ENCODE peak calls at places on chromosome 12, in ten cellular contexts. V is transverse colon; R is PC-3; N is upper lobe of right lung; A is AG04450; H is HL-60; Q is tibial nerve; U is CD8-positive, alpha-beta T cell; E is cardiac muscle cell; O is right cardiac atrium. B is an unnamed sample.

GRCh38 chr12:83172441-83172840 is 485.7 kb downstream of the TMTC2 start:
- DNase-seq in O (no peak), N (no peak), V (no peak), R (no peak), U (no peak), H (no peak), A (no peak), E (peak), Q (no peak), B (no peak)

GRCh38 chr12:93318720-93319522 is 58.8 kb upstream of the NUDT4 start:
- DNase-seq in N (no peak), O (no peak), Q (no peak), V (no peak), E (no peak), H (no peak), A (no peak), R (no peak), U (no peak), B (no peak)

GRCh38 chr12:98182791-98183190 is 332.6 kb upstream of the TMPO start:
- DNase-seq in H (no peak), U (no peak), N (no peak), V (no peak), A (no peak), E (no peak), O (no peak), Q (no peak), R (no peak), B (no peak)

GRCh38 chr12:15172423-15172822 is 48.8 kb downstream of the RERG start:
- DNase-seq in O (no peak), V (no peak), A (no peak), U (no peak), R (no peak), H (no peak), N (no peak), E (no peak), Q (no peak), B (no peak)

GRCh38 chr12:8018666-8019581 is 13.6 kb upstream of the FOXJ2 start:
- DNase-seq in O (no peak), E (peak), R (no peak), H (no peak), Q (no peak), V (no peak), A (no peak), U (peak), N (no peak), B (no peak)

GRCh38 chr12:25082628-25083027 is 112.3 kb downstream of the DNAI7 start:
- DNase-seq in V (no peak), A (no peak), R (no peak), U (no peak), H (no peak), E (no peak), Q (no peak), O (no peak), N (no peak), B (no peak)

GRCh38 chr12:49558526-49558925 is 9.4 kb downstream of the MCRS1 start:
- DNase-seq in N (no peak), Q (no peak), A (no peak), R (no peak), U (no peak), E (no peak), V (no peak), O (no peak), H (no peak), B (no peak)

GRCh38 chr12:56326533-56326932 is 7.3 kb downstream of the PAN2 start:
- DNase-seq in N (peak), A (no peak), U (no peak), V (no peak), E (no peak), R (peak), O (no peak), H (no peak), Q (no peak), B (no peak)

GRCh38 chr12:121264951-121265350 is 31.6 kb downstream of the CAMKK2 start:
- DNase-seq in U (no peak), Q (no peak), N (no peak), R (no peak), E (no peak), O (no peak), A (no peak), V (no peak), H (no peak), B (no peak)

GRCh38 chr12:106133136-106134087 is 5.3 kb downstream of the NUAK1 start:
- DNase-seq in R (peak), V (no peak), N (no peak), A (no peak), O (no peak), H (no peak), Q (no peak), U (no peak), E (no peak), B (peak)

GRCh38 chr12:26953447-26953846 is 15.2 kb downstream of the FGFR1OP2 start:
- DNase-seq in H (no peak), A (no peak), O (peak), V (no peak), R (no peak), Q (no peak), N (no peak), E (no peak), U (no peak), B (no peak)

GRCh38 chr12:112408621-112409020 is 784 bp downstream of the RPL6 start:
- DNase-seq in E (no peak), H (no peak), N (no peak), U (no peak), V (no peak), R (no peak), A (no peak), O (no peak), Q (no peak), B (no peak)

GRCh38 chr12:4939418-4940023 is 29.8 kb downstream of the KCNA1 start:
- DNase-seq in O (no peak), R (no peak), E (no peak), A (no peak), H (no peak), Q (no peak), V (no peak), N (no peak), U (no peak), B (no peak)

GRCh38 chr12:31736472-31736871 is 7.7 kb upstream of the AMN1 start:
- DNase-seq in A (no peak), E (peak), V (no peak), H (no peak), O (no peak), R (peak), U (no peak), N (no peak), Q (no peak), B (peak)

GRCh38 chr12:130601327-130601726 is 114.8 kb downstream of the RIMBP2 start:
- DNase-seq in A (no peak), V (no peak), Q (no peak), U (no peak), R (no peak), E (no peak), O (no peak), N (no peak), H (no peak), B (no peak)

GRCh38 chr12:5796171-5797091 is 148.6 kb downstream of the ANO2 start:
- DNase-seq in E (peak), Q (no peak), N (peak), O (peak), H (no peak), R (peak), U (no peak), A (no peak), V (peak), B (no peak)

GRCh38 chr12:90253674-90254181 is 545.1 kb upstream of the ATP2B1 start:
- DNase-seq in E (peak), R (peak), U (peak), N (peak), H (peak), O (peak), Q (peak), V (peak), A (peak), B (peak)

GRCh38 chr12:131673519-131674265 is 37.2 kb upstream of the SFSWAP start:
- DNase-seq in O (no peak), V (no peak), Q (no peak), R (peak), E (peak), N (peak), U (no peak), A (no peak), H (no peak), B (no peak)

GRCh38 chr12:91852646-91853045 is 293.0 kb downstream of the BTG1 start:
- DNase-seq in U (no peak), O (no peak), E (peak), H (no peak), V (no peak), R (peak), N (no peak), A (no peak), Q (no peak), B (no peak)

GRCh38 chr12:101051151-101051550 is 158.9 kb downstream of the SLC5A8 start:
- DNase-seq in H (no peak), O (no peak), U (no peak), A (no peak), N (no peak), V (no peak), R (no peak), Q (no peak), E (peak), B (no peak)

GRCh38 chr12:59115526-59115925 is 195.2 kb upstream of the LRIG3 start:
- DNase-seq in A (no peak), N (no peak), Q (no peak), V (no peak), O (no peak), H (no peak), U (no peak), E (no peak), R (no peak), B (no peak)

GRCh38 chr12:117087808-117088207 is 11.4 kb downstream of the TESC start:
- DNase-seq in R (no peak), O (no peak), E (no peak), Q (no peak), V (no peak), U (no peak), H (no peak), N (no peak), A (no peak), B (no peak)

GRCh38 chr12:97751704-97752103 is 289.1 kb downstream of the RMST start:
- DNase-seq in Q (no peak), O (no peak), V (no peak), U (no peak), H (no peak), E (no peak), N (no peak), R (peak), A (no peak), B (no peak)

GRCh38 chr12:52249511-52250047 is 16.5 kb downstream of the KRT7 start:
- DNase-seq in O (no peak), A (no peak), H (no peak), Q (no peak), U (no peak), R (no peak), V (no peak), N (no peak), E (no peak), B (no peak)

GRCh38 chr12:62434504-62435336 is 31.9 kb upstream of the MON2 start:
- DNase-seq in H (no peak), U (no peak), E (no peak), N (no peak), V (peak), Q (no peak), O (no peak), R (peak), A (no peak), B (no peak)

GRCh38 chr12:113467154-113467513 is 4.5 kb downstream of the LHX5 start:
- DNase-seq in Q (no peak), U (no peak), N (no peak), A (no peak), E (no peak), R (no peak), H (no peak), V (no peak), O (no peak), B (no peak)

DNA sequence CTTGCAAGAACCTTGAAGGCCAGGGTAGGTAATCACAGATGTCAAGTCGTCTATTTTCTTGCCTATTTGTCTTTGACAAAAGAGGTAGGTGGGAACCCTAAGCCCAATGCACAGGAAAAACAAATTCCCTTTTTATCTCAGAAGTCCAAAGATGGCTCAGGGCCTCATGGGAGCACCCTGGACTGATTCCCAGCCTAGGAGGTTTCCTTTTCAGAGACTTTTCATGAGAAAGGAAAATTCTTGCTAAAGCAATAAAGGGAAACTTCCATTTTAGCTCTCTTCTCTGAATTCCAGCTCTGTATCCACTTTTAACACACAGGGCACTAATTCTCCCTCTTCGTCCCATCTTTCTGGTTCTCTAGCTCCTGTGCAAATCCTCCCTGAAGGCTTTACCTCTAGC is 1.2 kb downstream of the ZNF641 start:
- DNase-seq in N (no peak), O (peak), H (no peak), U (no peak), R (no peak), V (no peak), Q (no peak), A (no peak), E (peak), B (no peak)
- H3K4me3 ChIP-seq in N (peak), O (peak), H (no peak), U (peak), R (peak), V (no peak), Q (peak), A (no peak), E (peak), B (no peak)

DNA sequence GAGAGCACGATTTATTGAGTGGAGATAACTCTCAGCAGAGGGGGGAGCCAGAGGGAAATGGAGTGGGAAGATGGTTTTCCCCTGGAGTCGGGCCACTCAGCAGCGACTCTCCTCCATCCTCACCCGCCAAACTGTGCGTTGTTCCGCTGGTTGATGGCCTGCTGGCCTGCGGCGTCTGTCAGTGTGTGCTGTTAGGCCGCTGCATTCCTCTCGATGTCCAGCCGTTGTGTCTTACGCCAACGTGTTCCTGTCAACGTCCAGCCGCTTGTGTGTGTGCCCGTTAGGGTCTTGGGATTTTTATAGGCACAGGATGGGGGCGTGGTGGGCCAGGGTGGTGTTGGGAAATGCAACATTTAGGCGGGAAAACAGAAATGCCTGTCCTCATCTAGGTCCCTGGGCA is 69.2 kb downstream of the PTPRQ start:
- DNase-seq in R (no peak), A (no peak), H (no peak), N (no peak), Q (no peak), V (no peak), O (no peak), E (no peak), U (no peak), B (no peak)
- H3K4me3 ChIP-seq in R (no peak), A (no peak), H (no peak), N (no peak), Q (no peak), V (no peak), O (no peak), E (no peak), U (no peak), B (no peak)

GRCh38 chr12:1776139-1776975 is 44.0 kb upstream of the LRTM2 start:
- DNase-seq in O (no peak), V (no peak), A (no peak), E (peak), N (no peak), U (no peak), Q (no peak), H (no peak), R (peak), B (no peak)
- H3K4me3 ChIP-seq in O (no peak), V (no peak), A (no peak), E (no peak), N (no peak), U (no peak), Q (no peak), H (no peak), R (peak), B (no peak)

DNA sequence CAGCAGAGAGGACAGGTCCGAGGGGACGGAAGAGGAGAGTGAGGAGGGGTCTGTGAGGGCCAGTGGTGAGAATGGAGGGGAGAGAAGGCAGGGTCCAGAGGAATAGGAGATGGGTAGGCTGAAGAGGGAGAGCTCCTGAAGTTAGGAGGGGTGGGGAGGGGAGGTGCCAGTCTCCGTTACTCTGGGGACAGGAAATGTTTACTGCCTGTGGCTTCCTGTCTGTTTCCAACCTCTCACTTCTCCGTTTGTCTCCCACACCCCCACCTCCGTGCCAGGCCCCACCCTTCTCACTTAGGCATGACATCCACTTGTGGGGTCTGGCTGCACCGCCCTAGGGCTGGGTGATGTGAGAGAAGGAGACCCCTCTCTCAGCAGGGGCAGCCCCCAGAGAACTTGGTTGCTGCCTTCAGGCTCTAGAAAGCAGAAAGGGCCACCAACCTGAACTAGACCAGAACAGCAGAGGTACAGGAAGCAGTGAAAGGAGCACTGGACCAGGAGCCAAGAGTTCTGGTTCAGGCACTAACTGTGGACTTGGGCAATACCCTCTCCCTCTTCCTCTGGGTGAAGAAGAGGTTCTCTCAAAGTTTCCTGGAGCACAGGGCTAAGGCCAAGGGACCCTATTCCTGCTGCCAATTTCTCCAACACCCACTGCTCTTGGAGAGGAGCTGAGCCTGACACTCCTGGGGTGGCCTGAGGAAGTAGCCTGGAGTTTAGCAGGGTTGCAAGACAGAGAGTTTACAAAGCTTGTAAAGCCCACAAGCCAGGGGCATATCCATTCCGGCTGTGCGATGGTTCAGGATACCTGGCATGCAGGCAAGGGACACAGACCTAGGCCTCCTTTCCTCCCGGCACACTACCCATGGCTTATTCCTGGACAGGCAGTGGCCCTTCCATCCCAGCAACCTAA is 5.5 kb downstream of the ITGA5 start:
- DNase-seq in H (no peak), R (no peak), Q (no peak), N (peak), A (no peak), U (peak), O (peak), V (peak), E (peak), B (no peak)
- H3K4me3 ChIP-seq in H (peak), R (no peak), Q (no peak), N (peak), A (peak), U (peak), O (no peak), V (peak), E (no peak), B (no peak)

GRCh38 chr12:3366451-3367155 is 124.4 kb upstream of the PRMT8 start:
- DNase-seq in N (no peak), O (no peak), H (no peak), R (no peak), Q (no peak), U (no peak), A (no peak), E (no peak), V (no peak), B (no peak)
- H3K4me3 ChIP-seq in N (no peak), O (peak), H (no peak), R (peak), Q (no peak), U (no peak), A (no peak), E (peak), V (no peak), B (no peak)

DNA sequence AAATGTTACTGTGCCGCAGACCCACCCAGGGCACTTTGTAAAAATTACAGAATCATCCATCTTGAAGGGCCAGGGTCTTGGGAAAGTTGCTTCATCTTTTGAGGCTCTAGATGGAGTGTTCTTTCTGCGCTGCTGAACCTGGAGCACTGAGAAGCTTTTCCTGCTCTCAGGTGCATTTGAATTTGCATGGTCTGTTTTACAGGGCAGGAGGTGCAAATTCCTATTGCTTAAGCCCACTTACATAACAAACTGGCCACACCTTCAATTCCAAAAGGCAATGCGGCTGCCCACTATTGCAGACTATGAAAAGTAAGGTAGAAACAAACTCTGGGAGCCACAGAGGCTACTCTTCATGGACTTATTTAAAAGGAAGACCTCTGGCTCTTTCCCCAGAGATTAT is 254.8 kb downstream of the CACNA1C start:
- DNase-seq in V (no peak), A (no peak), H (no peak), U (no peak), O (no peak), R (no peak), Q (no peak), N (no peak), E (no peak), B (no peak)
- H3K4me3 ChIP-seq in V (no peak), A (no peak), H (no peak), U (no peak), O (no peak), R (no peak), Q (no peak), N (no peak), E (no peak), B (no peak)